ENCODE peak calls at places on chromosome 20, in nine cellular contexts. Q is NCI-H1436 treated with DMSO at 0.1 percent for 48 hours; E is progenitor cell of endocrine pancreas; C is fibroblast of lung; K is hypothalamus; R is COR-L47; I is Peyer's patch; L is lower leg skin; D is naive thymus-derived CD4-positive, alpha-beta T cell. T is an unnamed sample.
A peak's percentile ranks its signal among the peaks of the same experiment; 100 is the strongest.

GRCh38 chr20:50528804-50529351 is 18.7 kb downstream of the PTPN1 start:
- DNase-seq in Q (no peak), E (no peak), C (peak; percentile 75), K (no peak), R (no peak), I (no peak), L (no peak), D (no peak), T (no peak)

GRCh38 chr20:33401042-33401921 is at the start of gene CDK5RAP1:
- DNase-seq in Q (peak; percentile 29), E (peak; percentile 84), C (peak; percentile 93), K (peak; percentile 84), R (peak; percentile 87), I (peak; percentile 94), L (peak; percentile 87), D (peak; percentile 82), T (peak; percentile 91)

GRCh38 chr20:25059866-25060465 is 2.0 kb upstream of the ACSS1 start:
- DNase-seq in Q (no peak), E (no peak), C (no peak), K (no peak), R (no peak), I (peak; percentile 50), L (no peak), D (no peak), T (no peak)

GRCh38 chr20:41094656-41095055 is 42.7 kb upstream of the PLCG1 start:
- DNase-seq in Q (no peak), E (no peak), C (peak; percentile 39), K (no peak), R (no peak), I (no peak), L (no peak), D (no peak), T (no peak)

GRCh38 chr20:20614391-20614790 is 98.1 kb downstream of the RALGAPA2 start:
- DNase-seq in Q (no peak), E (no peak), C (peak; percentile 10), K (no peak), R (no peak), I (no peak), L (no peak), D (no peak), T (no peak)

GRCh38 chr20:50886184-50886790 is 45.0 kb downstream of the ADNP start:
- DNase-seq in Q (no peak), E (no peak), C (no peak), K (no peak), R (no peak), I (no peak), L (no peak), D (no peak), T (no peak)

GRCh38 chr20:38238834-38239233 is 21.7 kb downstream of the KIAA1755 start:
- DNase-seq in Q (no peak), E (no peak), C (no peak), K (no peak), R (no peak), I (no peak), L (no peak), D (no peak), T (no peak)

GRCh38 chr20:1312904-1313235 is 16.1 kb downstream of the SDCBP2 start:
- DNase-seq in Q (no peak), E (no peak), C (no peak), K (no peak), R (no peak), I (no peak), L (no peak), D (no peak), T (no peak)

GRCh38 chr20:34062651-34063482 is 49.2 kb downstream of the EIF2S2 start:
- DNase-seq in Q (no peak), E (no peak), C (peak; percentile 48), K (no peak), R (no peak), I (no peak), L (no peak), D (no peak), T (no peak)

GRCh38 chr20:47196091-47197081 is 160.1 kb downstream of the ZMYND8 start:
- DNase-seq in Q (no peak), E (peak; percentile 65), C (peak; percentile 48), K (peak; percentile 47), R (peak; percentile 19), I (peak; percentile 86), L (peak; percentile 39), D (peak; percentile 73), T (peak; percentile 87)

GRCh38 chr20:50041238-50041915 is 58.6 kb downstream of the SNAI1 start:
- DNase-seq in Q (no peak), E (no peak), C (no peak), K (no peak), R (no peak), I (peak; percentile 58), L (no peak), D (no peak), T (no peak)

GRCh38 chr20:46317685-46318177 is 9.4 kb upstream of the CDH22 start:
- DNase-seq in Q (no peak), E (no peak), C (no peak), K (no peak), R (peak; percentile 18), I (no peak), L (no peak), D (no peak), T (no peak)

GRCh38 chr20:21391495-21392298 is 5.6 kb downstream of the NKX2-4 start:
- DNase-seq in Q (no peak), E (peak; percentile 20), C (no peak), K (no peak), R (no peak), I (no peak), L (no peak), D (no peak), T (no peak)

GRCh38 chr20:45924391-45925261 is 9.9 kb upstream of the PCIF1 start:
- DNase-seq in Q (no peak), E (no peak), C (peak; percentile 30), K (no peak), R (no peak), I (no peak), L (no peak), D (no peak), T (no peak)

GRCh38 chr20:24577271-24577909 is 108.0 kb downstream of the SYNDIG1 start:
- DNase-seq in Q (no peak), E (no peak), C (no peak), K (no peak), R (no peak), I (no peak), L (no peak), D (no peak), T (no peak)

GRCh38 chr20:49790077-49790798 is 22.4 kb upstream of the SLC9A8 start:
- DNase-seq in Q (no peak), E (no peak), C (no peak), K (no peak), R (no peak), I (peak; percentile 62), L (no peak), D (no peak), T (no peak)

GRCh38 chr20:62358171-62358719 is 8.9 kb downstream of the LAMA5 start:
- DNase-seq in Q (no peak), E (no peak), C (no peak), K (no peak), R (no peak), I (no peak), L (no peak), D (no peak), T (no peak)

GRCh38 chr20:1463971-1464570 is 2.6 kb downstream of the NSFL1C start:
- DNase-seq in Q (no peak), E (no peak), C (peak; percentile 40), K (no peak), R (no peak), I (no peak), L (no peak), D (no peak), T (no peak)

GRCh38 chr20:13402171-13402760 is 181.2 kb downstream of the ISM1 start:
- DNase-seq in Q (no peak), E (no peak), C (no peak), K (no peak), R (no peak), I (no peak), L (no peak), D (no peak), T (no peak)

GRCh38 chr20:33169176-33169794 is 1.3 kb downstream of the BPIFA2 start:
- DNase-seq in Q (no peak), E (no peak), C (no peak), K (no peak), R (no peak), I (no peak), L (no peak), D (no peak), T (no peak)

GRCh38 chr20:50057409-50058053 is 55.4 kb downstream of the UBE2V1 start:
- DNase-seq in Q (no peak), E (no peak), C (no peak), K (no peak), R (no peak), I (no peak), L (no peak), D (no peak), T (no peak)

GRCh38 chr20:8150591-8150990 is 18.5 kb downstream of the PLCB1 start:
- DNase-seq in Q (no peak), E (no peak), C (peak; percentile 69), K (no peak), R (no peak), I (no peak), L (no peak), D (no peak), T (no peak)

T was measured in upper lobe of right lung.